ENCODE peak calls at places on chromosome 19, in six cellular contexts. Q is IMR-90, S is AG10803, U is psoas muscle, G is colonic mucosa, R is fibroblast of villous mesenchyme. O is an unnamed sample.

GRCh38 chr19:21149877-21150276 is 8.0 kb downstream of the ZNF431 start:
- DNase-seq in Q (no peak), S (no peak), U (no peak), G (no peak), R (no peak), O (no peak)

GRCh38 chr19:58575183-58576041 is 2.3 kb upstream of the MZF1 start:
- DNase-seq in Q (peak; percentile 85), S (peak; percentile 91), U (peak; percentile 91), G (peak; percentile 89), R (peak; percentile 90), O (peak; percentile 94)

GRCh38 chr19:3218037-3218661 is 6.3 kb upstream of the CELF5 start:
- DNase-seq in Q (no peak), S (no peak), U (no peak), G (no peak), R (no peak), O (no peak)

GRCh38 chr19:5703819-5704818 is 14.0 kb downstream of the RPL36 start:
- DNase-seq in Q (no peak), S (no peak), U (no peak), G (no peak), R (no peak), O (no peak)

GRCh38 chr19:57302020-57302465 is 18.2 kb upstream of the ZNF543 start:
- DNase-seq in Q (peak; percentile 95), S (peak; percentile 98), U (peak; percentile 74), G (no peak), R (peak; percentile 92), O (peak; percentile 98)

GRCh38 chr19:13010992-13011652 is 15.8 kb downstream of the NFIX start:
- DNase-seq in Q (no peak), S (no peak), U (no peak), G (no peak), R (no peak), O (no peak)

GRCh38 chr19:47779524-47780214 is 1.2 kb downstream of the SELENOW start:
- DNase-seq in Q (no peak), S (peak; percentile 28), U (peak; percentile 75), G (peak; percentile 53), R (peak; percentile 22), O (no peak)

GRCh38 chr19:44718441-44719261 is 19.7 kb downstream of the CEACAM16 start:
- DNase-seq in Q (peak; percentile 56), S (peak; percentile 40), U (peak; percentile 70), G (peak; percentile 90), R (peak; percentile 78), O (no peak)

GRCh38 chr19:28972144-28972543 is 240.8 kb downstream of the UQCRFS1 start:
- DNase-seq in Q (no peak), S (no peak), U (no peak), G (no peak), R (no peak), O (no peak)

GRCh38 chr19:46601318-46602224 is at the start of gene CALM3:
- DNase-seq in Q (no peak), S (no peak), U (no peak), G (no peak), R (no peak), O (no peak)

GRCh38 chr19:33152178-33152577 is 20.3 kb downstream of the WDR88 start:
- DNase-seq in Q (peak; percentile 50), S (no peak), U (no peak), G (no peak), R (peak; percentile 70), O (peak; percentile 64)

GRCh38 chr19:54949412-54949811 is 2.1 kb upstream of the NLRP7 start:
- DNase-seq in Q (no peak), S (no peak), U (no peak), G (no peak), R (no peak), O (no peak)

GRCh38 chr19:46661735-46662592 is 982 bp upstream of the DACT3 start:
- DNase-seq in Q (peak; percentile 90), S (peak; percentile 89), U (peak; percentile 84), G (peak; percentile 81), R (peak; percentile 91), O (peak; percentile 96)

GRCh38 chr19:40623403-40624239 is 22.5 kb downstream of the LTBP4 start:
- DNase-seq in Q (peak; percentile 18), S (no peak), U (no peak), G (peak; percentile 92), R (no peak), O (peak; percentile 56)

DNA sequence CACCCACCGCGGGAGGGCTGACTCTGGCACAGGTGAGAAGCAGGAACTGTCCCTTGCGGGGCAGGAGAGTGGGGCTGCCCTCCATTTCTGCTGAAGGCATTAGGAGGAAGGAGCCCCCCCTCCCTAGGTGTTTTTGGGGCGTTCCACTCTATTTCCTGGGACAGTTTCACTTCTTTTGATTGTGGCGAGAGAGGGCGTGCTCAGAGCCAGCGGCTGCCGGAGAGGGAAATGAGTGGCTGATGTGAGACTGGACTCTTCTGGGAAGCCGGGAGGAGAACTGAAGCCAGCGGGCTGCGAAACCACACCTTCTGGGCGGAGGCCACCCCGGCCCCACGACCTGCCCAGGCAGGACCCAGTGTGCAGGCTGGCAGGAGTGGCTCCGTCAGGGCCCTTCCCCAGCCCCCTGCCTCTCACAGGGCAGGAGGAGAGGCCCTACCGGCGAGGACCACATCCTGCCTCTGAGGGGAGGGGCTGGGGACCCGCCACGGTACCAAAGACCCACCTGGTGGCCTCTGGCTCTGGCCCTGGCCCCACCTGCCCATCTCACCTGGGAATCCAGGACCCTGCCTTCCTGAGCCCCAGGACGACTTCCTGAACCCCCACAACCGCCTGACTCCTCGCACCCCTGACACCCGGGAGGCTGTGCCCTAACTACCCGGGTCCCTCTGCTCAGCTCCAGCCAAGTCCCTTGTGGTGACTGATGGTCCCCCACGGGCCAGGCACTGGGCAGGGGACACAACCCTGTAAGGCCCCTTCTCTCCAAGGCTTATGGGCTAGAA is 25.9 kb downstream of the MPND start:
- DNase-seq in Q (no peak), S (peak; percentile 31), U (peak; percentile 52), G (peak; percentile 86), R (peak; percentile 41), O (no peak)
- H3K4me3 ChIP-seq in Q (no peak overlapping the region), S (no peak overlapping the region), U (peak overlapping the region; percentile 43), G (peak overlapping the region; percentile 30), R (no peak overlapping the region), O (no peak overlapping the region)

DNA sequence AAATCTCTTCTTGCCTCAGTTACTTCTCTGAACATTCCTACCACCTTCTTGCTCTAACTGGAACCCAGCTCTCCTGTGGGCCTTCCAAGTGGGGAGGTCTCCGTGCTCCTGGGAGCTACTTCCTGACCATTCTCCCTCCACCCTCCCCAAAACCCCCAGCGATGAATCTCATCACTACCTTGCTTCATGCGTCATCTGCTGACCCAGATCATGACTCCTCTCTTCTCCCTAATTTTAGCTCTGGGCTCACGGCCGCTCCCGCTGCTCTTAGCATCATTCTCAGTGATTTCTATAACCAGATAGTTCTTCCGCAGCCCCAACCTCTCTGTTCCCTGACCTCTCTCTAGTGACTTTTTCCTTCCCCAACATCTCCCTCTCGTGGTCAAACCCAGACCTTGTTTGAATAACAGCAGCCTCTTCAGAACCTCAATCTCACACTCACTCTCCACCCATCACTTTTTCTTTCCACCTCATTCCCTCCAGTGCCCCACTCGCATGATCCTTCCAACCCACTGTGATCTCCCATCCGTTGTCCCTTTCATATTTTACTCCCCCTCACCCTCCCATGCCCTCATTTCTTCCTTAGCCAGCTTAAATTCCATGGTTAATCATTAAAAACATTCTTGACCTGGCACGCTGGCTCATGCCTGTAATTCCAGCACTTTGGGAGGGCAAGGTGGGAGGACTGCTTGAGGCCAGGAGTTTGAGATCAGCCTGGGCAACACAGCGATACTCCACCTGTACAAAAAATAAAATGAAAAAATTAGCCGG is 21.8 kb downstream of the MRPS12 start:
- DNase-seq in Q (peak; percentile 16), S (no peak), U (no peak), G (peak; percentile 52), R (no peak), O (peak; percentile 53)
- TF ChIP-seq CTCF in Q (peak; percentile 33), S (no peak), U (no peak), G (no peak), R (peak; percentile 11), O (peak; percentile 56)

GRCh38 chr19:8666814-8667405 is 31.7 kb downstream of the ACTL9 start:
- DNase-seq in Q (no peak), S (no peak), U (no peak), G (no peak), R (no peak), O (no peak)

GRCh38 chr19:8665468-8666213 is 33.0 kb downstream of the ACTL9 start:
- DNase-seq in Q (no peak), S (no peak), U (no peak), G (no peak), R (no peak), O (no peak)

GRCh38 chr19:8663920-8664670 is 33.7 kb downstream of the NFILZ start:
- DNase-seq in Q (no peak), S (no peak), U (no peak), G (no peak), R (no peak), O (no peak)

GRCh38 chr19:8662263-8662662 is 31.8 kb downstream of the NFILZ start:
- DNase-seq in Q (no peak), S (no peak), U (no peak), G (no peak), R (no peak), O (no peak)

GRCh38 chr19:8664671-8665057 is 33.9 kb downstream of the ACTL9 start:
- DNase-seq in Q (no peak), S (no peak), U (no peak), G (no peak), R (no peak), O (no peak)
- H3K4me3 ChIP-seq in Q (no peak overlapping the region), S (no peak overlapping the region), U (no peak overlapping the region), G (no peak overlapping the region), R (no peak overlapping the region), O (no peak overlapping the region)

GRCh38 chr19:42130254-42130573 is 2.0 kb downstream of the POU2F2 start:
- DNase-seq in Q (no peak), S (no peak), U (no peak), G (no peak), R (no peak), O (no peak)

GRCh38 chr19:42131149-42132029 is 857 bp downstream of the POU2F2 start:
- DNase-seq in Q (no peak), S (no peak), U (no peak), G (no peak), R (no peak), O (no peak)

GRCh38 chr19:42126565-42126964 is 5.7 kb downstream of the POU2F2 start:
- DNase-seq in Q (no peak), S (no peak), U (no peak), G (no peak), R (no peak), O (no peak)

GRCh38 chr19:42132030-42132628 is at the start of gene POU2F2:
- DNase-seq in Q (no peak), S (no peak), U (peak; percentile 31), G (peak; percentile 55), R (no peak), O (no peak)

DNA sequence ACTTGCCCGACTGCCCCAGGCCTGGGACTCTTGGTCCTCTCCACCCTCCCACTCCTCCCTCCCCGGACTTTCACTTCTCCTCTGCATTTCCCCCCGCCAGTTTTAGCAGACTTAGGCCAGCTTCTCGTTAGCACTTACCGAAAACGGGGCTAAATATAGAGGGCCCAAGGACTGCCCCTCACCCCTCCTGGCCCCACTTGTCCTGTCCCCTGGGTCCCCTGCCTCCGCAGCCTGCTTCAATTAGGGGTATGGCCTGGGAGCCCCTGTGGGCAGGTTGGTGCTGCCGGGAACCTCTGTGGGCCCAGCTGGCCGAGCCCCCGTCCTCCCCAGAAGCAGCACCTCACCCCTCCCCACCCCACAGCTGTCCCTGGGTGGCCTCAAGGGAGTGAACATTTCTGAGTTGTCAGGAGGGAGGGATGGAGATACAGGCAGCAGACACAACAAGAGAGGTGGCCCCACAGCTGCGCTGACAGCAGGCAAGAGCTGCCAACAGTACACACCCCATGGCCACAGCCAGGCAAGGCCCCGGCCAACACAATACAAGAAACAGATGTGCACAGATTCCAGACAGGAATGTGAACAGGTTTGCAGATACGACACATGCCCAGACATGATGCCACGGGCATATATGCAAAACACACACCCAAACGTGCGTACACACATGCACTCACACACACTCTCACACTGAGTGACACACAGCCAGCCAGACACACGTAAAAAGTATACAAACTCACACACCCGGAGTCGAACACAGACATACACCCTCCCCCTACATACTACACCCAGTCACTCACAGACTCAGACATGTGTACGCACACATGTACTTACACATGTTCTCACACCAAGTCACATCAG is 2.6 kb downstream of the POU2F2 start:
- DNase-seq in Q (peak; percentile 33), S (peak; percentile 90), U (peak; percentile 37), G (peak; percentile 31), R (peak; percentile 37), O (peak; percentile 38)
- TF ChIP-seq CTCF in Q (no peak), S (no peak), U (no peak), G (no peak), R (no peak), O (no peak)

O was measured in choroid plexus epithelial cell.